ENCODE peak calls at places on chromosome 6, in ten cellular contexts. One of them, this sample, is unnamed.

GRCh38 chr6:101803146-101803545 is 409.6 kb downstream of the GRIK2 start:
- DNase-seq in OCI-LY7: no peak
- DNase-seq in endothelial cell of umbilical vein: no peak
- DNase-seq in neural crest cell: no peak
- DNase-seq in NCI-H1092 treated with DMSO at 0.1 percent for 48 hours: no peak
- DNase-seq in HCT116: no peak
- DNase-seq in activated CD8-positive, alpha-beta memory T cell treated with anti-CD3 and anti-CD28 coated beads, Interleukin-2, amount 50 U/mL, for 48 hours: no peak
- DNase-seq in Ammon's horn: no peak
- DNase-seq in thyroid gland: no peak
- DNase-seq in iris pigment epithelial cell: peak
- DNase-seq in this sample: no peak

GRCh38 chr6:5866547-5867051 is 140.1 kb downstream of the NRN1 start:
- DNase-seq in OCI-LY7: peak
- DNase-seq in endothelial cell of umbilical vein: peak
- DNase-seq in neural crest cell: no peak
- DNase-seq in NCI-H1092 treated with DMSO at 0.1 percent for 48 hours: peak
- DNase-seq in HCT116: no peak
- DNase-seq in activated CD8-positive, alpha-beta memory T cell treated with anti-CD3 and anti-CD28 coated beads, Interleukin-2, amount 50 U/mL, for 48 hours: no peak
- DNase-seq in Ammon's horn: peak
- DNase-seq in thyroid gland: no peak
- DNase-seq in iris pigment epithelial cell: peak
- DNase-seq in this sample: peak

GRCh38 chr6:50410577-50410976 is 302.7 kb upstream of the TFAP2D start:
- DNase-seq in OCI-LY7: no peak
- DNase-seq in endothelial cell of umbilical vein: no peak
- DNase-seq in neural crest cell: no peak
- DNase-seq in NCI-H1092 treated with DMSO at 0.1 percent for 48 hours: no peak
- DNase-seq in HCT116: no peak
- DNase-seq in activated CD8-positive, alpha-beta memory T cell treated with anti-CD3 and anti-CD28 coated beads, Interleukin-2, amount 50 U/mL, for 48 hours: no peak
- DNase-seq in Ammon's horn: no peak
- DNase-seq in thyroid gland: no peak
- DNase-seq in iris pigment epithelial cell: no peak
- DNase-seq in this sample: no peak

GRCh38 chr6:135163440-135163738 is 17.7 kb upstream of the MYB start:
- DNase-seq in OCI-LY7: peak
- DNase-seq in endothelial cell of umbilical vein: no peak
- DNase-seq in neural crest cell: no peak
- DNase-seq in NCI-H1092 treated with DMSO at 0.1 percent for 48 hours: no peak
- DNase-seq in HCT116: no peak
- DNase-seq in activated CD8-positive, alpha-beta memory T cell treated with anti-CD3 and anti-CD28 coated beads, Interleukin-2, amount 50 U/mL, for 48 hours: peak
- DNase-seq in Ammon's horn: no peak
- DNase-seq in thyroid gland: no peak
- DNase-seq in iris pigment epithelial cell: no peak
- DNase-seq in this sample: no peak

GRCh38 chr6:108114861-108115597 is 40.5 kb upstream of the OSTM1 start:
- DNase-seq in OCI-LY7: no peak
- DNase-seq in endothelial cell of umbilical vein: peak
- DNase-seq in neural crest cell: peak
- DNase-seq in NCI-H1092 treated with DMSO at 0.1 percent for 48 hours: peak
- DNase-seq in HCT116: no peak
- DNase-seq in activated CD8-positive, alpha-beta memory T cell treated with anti-CD3 and anti-CD28 coated beads, Interleukin-2, amount 50 U/mL, for 48 hours: peak
- DNase-seq in Ammon's horn: peak
- DNase-seq in thyroid gland: peak
- DNase-seq in iris pigment epithelial cell: peak
- DNase-seq in this sample: peak

GRCh38 chr6:7649037-7649810 is 59.2 kb downstream of the SNRNP48 start:
- DNase-seq in OCI-LY7: no peak
- DNase-seq in endothelial cell of umbilical vein: no peak
- DNase-seq in neural crest cell: no peak
- DNase-seq in NCI-H1092 treated with DMSO at 0.1 percent for 48 hours: no peak
- DNase-seq in HCT116: no peak
- DNase-seq in activated CD8-positive, alpha-beta memory T cell treated with anti-CD3 and anti-CD28 coated beads, Interleukin-2, amount 50 U/mL, for 48 hours: no peak
- DNase-seq in Ammon's horn: no peak
- DNase-seq in thyroid gland: no peak
- DNase-seq in iris pigment epithelial cell: no peak
- DNase-seq in this sample: no peak

GRCh38 chr6:98514073-98514720 is 320.2 kb upstream of the POU3F2 start:
- DNase-seq in OCI-LY7: no peak
- DNase-seq in endothelial cell of umbilical vein: no peak
- DNase-seq in neural crest cell: no peak
- DNase-seq in NCI-H1092 treated with DMSO at 0.1 percent for 48 hours: no peak
- DNase-seq in HCT116: no peak
- DNase-seq in activated CD8-positive, alpha-beta memory T cell treated with anti-CD3 and anti-CD28 coated beads, Interleukin-2, amount 50 U/mL, for 48 hours: no peak
- DNase-seq in Ammon's horn: no peak
- DNase-seq in thyroid gland: no peak
- DNase-seq in iris pigment epithelial cell: no peak
- DNase-seq in this sample: no peak

GRCh38 chr6:50922579-50923525 is 104.2 kb downstream of the TFAP2B start:
- DNase-seq in OCI-LY7: no peak
- DNase-seq in endothelial cell of umbilical vein: peak
- DNase-seq in neural crest cell: no peak
- DNase-seq in NCI-H1092 treated with DMSO at 0.1 percent for 48 hours: no peak
- DNase-seq in HCT116: no peak
- DNase-seq in activated CD8-positive, alpha-beta memory T cell treated with anti-CD3 and anti-CD28 coated beads, Interleukin-2, amount 50 U/mL, for 48 hours: no peak
- DNase-seq in Ammon's horn: no peak
- DNase-seq in thyroid gland: no peak
- DNase-seq in iris pigment epithelial cell: peak
- DNase-seq in this sample: no peak

GRCh38 chr6:170224694-170225660 is 65.9 kb downstream of the DLL1 start:
- DNase-seq in OCI-LY7: no peak
- DNase-seq in endothelial cell of umbilical vein: no peak
- DNase-seq in neural crest cell: no peak
- DNase-seq in NCI-H1092 treated with DMSO at 0.1 percent for 48 hours: no peak
- DNase-seq in HCT116: no peak
- DNase-seq in activated CD8-positive, alpha-beta memory T cell treated with anti-CD3 and anti-CD28 coated beads, Interleukin-2, amount 50 U/mL, for 48 hours: no peak
- DNase-seq in Ammon's horn: no peak
- DNase-seq in thyroid gland: no peak
- DNase-seq in iris pigment epithelial cell: peak
- DNase-seq in this sample: no peak

GRCh38 chr6:75409928-75410327 is 83.7 kb downstream of the FILIP1 start:
- DNase-seq in OCI-LY7: no peak
- DNase-seq in endothelial cell of umbilical vein: no peak
- DNase-seq in neural crest cell: no peak
- DNase-seq in NCI-H1092 treated with DMSO at 0.1 percent for 48 hours: no peak
- DNase-seq in HCT116: no peak
- DNase-seq in activated CD8-positive, alpha-beta memory T cell treated with anti-CD3 and anti-CD28 coated beads, Interleukin-2, amount 50 U/mL, for 48 hours: no peak
- DNase-seq in Ammon's horn: no peak
- DNase-seq in thyroid gland: no peak
- DNase-seq in iris pigment epithelial cell: peak
- DNase-seq in this sample: no peak

GRCh38 chr6:166365806-166366205 is 16.9 kb downstream of the MPC1 start:
- DNase-seq in OCI-LY7: no peak
- DNase-seq in endothelial cell of umbilical vein: no peak
- DNase-seq in neural crest cell: no peak
- DNase-seq in NCI-H1092 treated with DMSO at 0.1 percent for 48 hours: no peak
- DNase-seq in HCT116: no peak
- DNase-seq in activated CD8-positive, alpha-beta memory T cell treated with anti-CD3 and anti-CD28 coated beads, Interleukin-2, amount 50 U/mL, for 48 hours: no peak
- DNase-seq in Ammon's horn: no peak
- DNase-seq in thyroid gland: no peak
- DNase-seq in iris pigment epithelial cell: peak
- DNase-seq in this sample: no peak

GRCh38 chr6:56381852-56382251 is 134.5 kb upstream of the COL21A1 start:
- DNase-seq in OCI-LY7: no peak
- DNase-seq in endothelial cell of umbilical vein: no peak
- DNase-seq in neural crest cell: no peak
- DNase-seq in NCI-H1092 treated with DMSO at 0.1 percent for 48 hours: no peak
- DNase-seq in HCT116: no peak
- DNase-seq in activated CD8-positive, alpha-beta memory T cell treated with anti-CD3 and anti-CD28 coated beads, Interleukin-2, amount 50 U/mL, for 48 hours: no peak
- DNase-seq in Ammon's horn: no peak
- DNase-seq in thyroid gland: no peak
- DNase-seq in iris pigment epithelial cell: no peak
- DNase-seq in this sample: no peak

GRCh38 chr6:15276036-15276435 is 30.2 kb downstream of the JARID2 start:
- DNase-seq in OCI-LY7: no peak
- DNase-seq in endothelial cell of umbilical vein: no peak
- DNase-seq in neural crest cell: no peak
- DNase-seq in NCI-H1092 treated with DMSO at 0.1 percent for 48 hours: no peak
- DNase-seq in HCT116: no peak
- DNase-seq in activated CD8-positive, alpha-beta memory T cell treated with anti-CD3 and anti-CD28 coated beads, Interleukin-2, amount 50 U/mL, for 48 hours: no peak
- DNase-seq in Ammon's horn: no peak
- DNase-seq in thyroid gland: no peak
- DNase-seq in iris pigment epithelial cell: no peak
- DNase-seq in this sample: no peak

GRCh38 chr6:159357211-159357920 is 188.2 kb downstream of the FNDC1 start:
- DNase-seq in OCI-LY7: no peak
- DNase-seq in endothelial cell of umbilical vein: no peak
- DNase-seq in neural crest cell: no peak
- DNase-seq in NCI-H1092 treated with DMSO at 0.1 percent for 48 hours: no peak
- DNase-seq in HCT116: no peak
- DNase-seq in activated CD8-positive, alpha-beta memory T cell treated with anti-CD3 and anti-CD28 coated beads, Interleukin-2, amount 50 U/mL, for 48 hours: no peak
- DNase-seq in Ammon's horn: no peak
- DNase-seq in thyroid gland: no peak
- DNase-seq in iris pigment epithelial cell: no peak
- DNase-seq in this sample: no peak

GRCh38 chr6:159104931-159105330 is 60.1 kb upstream of the TAGAP start:
- DNase-seq in OCI-LY7: peak
- DNase-seq in endothelial cell of umbilical vein: no peak
- DNase-seq in neural crest cell: no peak
- DNase-seq in NCI-H1092 treated with DMSO at 0.1 percent for 48 hours: no peak
- DNase-seq in HCT116: no peak
- DNase-seq in activated CD8-positive, alpha-beta memory T cell treated with anti-CD3 and anti-CD28 coated beads, Interleukin-2, amount 50 U/mL, for 48 hours: peak
- DNase-seq in Ammon's horn: no peak
- DNase-seq in thyroid gland: peak
- DNase-seq in iris pigment epithelial cell: no peak
- DNase-seq in this sample: no peak

GRCh38 chr6:89298680-89299450 is 16.2 kb downstream of the GABRR2 start:
- DNase-seq in OCI-LY7: no peak
- DNase-seq in endothelial cell of umbilical vein: peak
- DNase-seq in neural crest cell: no peak
- DNase-seq in NCI-H1092 treated with DMSO at 0.1 percent for 48 hours: no peak
- DNase-seq in HCT116: peak
- DNase-seq in activated CD8-positive, alpha-beta memory T cell treated with anti-CD3 and anti-CD28 coated beads, Interleukin-2, amount 50 U/mL, for 48 hours: no peak
- DNase-seq in Ammon's horn: no peak
- DNase-seq in thyroid gland: no peak
- DNase-seq in iris pigment epithelial cell: peak
- DNase-seq in this sample: no peak

GRCh38 chr6:7392402-7392801 is 2.8 kb downstream of the RIOK1 start:
- DNase-seq in OCI-LY7: no peak
- DNase-seq in endothelial cell of umbilical vein: no peak
- DNase-seq in neural crest cell: no peak
- DNase-seq in NCI-H1092 treated with DMSO at 0.1 percent for 48 hours: no peak
- DNase-seq in HCT116: no peak
- DNase-seq in activated CD8-positive, alpha-beta memory T cell treated with anti-CD3 and anti-CD28 coated beads, Interleukin-2, amount 50 U/mL, for 48 hours: no peak
- DNase-seq in Ammon's horn: no peak
- DNase-seq in thyroid gland: no peak
- DNase-seq in iris pigment epithelial cell: peak
- DNase-seq in this sample: no peak

GRCh38 chr6:125361868-125362267 is 60.1 kb upstream of the HDDC2 start:
- DNase-seq in OCI-LY7: no peak
- DNase-seq in endothelial cell of umbilical vein: no peak
- DNase-seq in neural crest cell: no peak
- DNase-seq in NCI-H1092 treated with DMSO at 0.1 percent for 48 hours: no peak
- DNase-seq in HCT116: no peak
- DNase-seq in activated CD8-positive, alpha-beta memory T cell treated with anti-CD3 and anti-CD28 coated beads, Interleukin-2, amount 50 U/mL, for 48 hours: no peak
- DNase-seq in Ammon's horn: no peak
- DNase-seq in thyroid gland: no peak
- DNase-seq in iris pigment epithelial cell: no peak
- DNase-seq in this sample: no peak

GRCh38 chr6:1382883-1383728 is 6.3 kb upstream of the FOXF2 start:
- DNase-seq in OCI-LY7: no peak
- DNase-seq in endothelial cell of umbilical vein: no peak
- DNase-seq in neural crest cell: no peak
- DNase-seq in NCI-H1092 treated with DMSO at 0.1 percent for 48 hours: no peak
- DNase-seq in HCT116: no peak
- DNase-seq in activated CD8-positive, alpha-beta memory T cell treated with anti-CD3 and anti-CD28 coated beads, Interleukin-2, amount 50 U/mL, for 48 hours: peak
- DNase-seq in Ammon's horn: no peak
- DNase-seq in thyroid gland: no peak
- DNase-seq in iris pigment epithelial cell: no peak
- DNase-seq in this sample: no peak

GRCh38 chr6:10968776-10969175 is 75.3 kb downstream of the ELOVL2 start:
- DNase-seq in OCI-LY7: no peak
- DNase-seq in endothelial cell of umbilical vein: no peak
- DNase-seq in neural crest cell: no peak
- DNase-seq in NCI-H1092 treated with DMSO at 0.1 percent for 48 hours: no peak
- DNase-seq in HCT116: no peak
- DNase-seq in activated CD8-positive, alpha-beta memory T cell treated with anti-CD3 and anti-CD28 coated beads, Interleukin-2, amount 50 U/mL, for 48 hours: no peak
- DNase-seq in Ammon's horn: no peak
- DNase-seq in thyroid gland: no peak
- DNase-seq in iris pigment epithelial cell: peak
- DNase-seq in this sample: no peak

GRCh38 chr6:18600236-18600635 is 213.1 kb downstream of the RNF144B start:
- DNase-seq in OCI-LY7: no peak
- DNase-seq in endothelial cell of umbilical vein: no peak
- DNase-seq in neural crest cell: peak
- DNase-seq in NCI-H1092 treated with DMSO at 0.1 percent for 48 hours: no peak
- DNase-seq in HCT116: no peak
- DNase-seq in activated CD8-positive, alpha-beta memory T cell treated with anti-CD3 and anti-CD28 coated beads, Interleukin-2, amount 50 U/mL, for 48 hours: no peak
- DNase-seq in Ammon's horn: no peak
- DNase-seq in thyroid gland: no peak
- DNase-seq in iris pigment epithelial cell: no peak
- DNase-seq in this sample: no peak